ENCODE peak calls at places on chromosomes 11 and 22, in nine cellular contexts. F is upper lobe of left lung; X is HepG2; P is heart right ventricle; J is gastrocnemius medialis; R is left lung; C is pancreas; K is right lobe of liver; T is CD4-positive, alpha-beta T cell. L is an unnamed sample.

GRCh38 chr11:128802358-128802981 is 64.6 kb downstream of the KCNJ1 start:
- ATAC-seq in F (peak), X (peak), P (peak), J (no peak), R (peak), C (peak), K (peak), T (no peak), L (no peak)

GRCh38 chr22:42655693-42656092 is 6.5 kb upstream of the CYB5R3 start:
- ATAC-seq in F (no peak), X (peak), P (no peak), J (no peak), R (no peak), C (no peak), K (no peak), T (no peak), L (no peak)

GRCh38 chr11:116909245-116909644 is 71.8 kb upstream of the APOA1 start:
- ATAC-seq in F (no peak), X (no peak), P (no peak), J (no peak), R (no peak), C (no peak), K (no peak), T (no peak), L (no peak)

GRCh38 chr22:47474464-47474863 is 712.0 kb downstream of the TBC1D22A start:
- ATAC-seq in F (no peak), X (no peak), P (no peak), J (no peak), R (peak), C (no peak), K (no peak), T (no peak), L (no peak)

GRCh38 chr11:123304828-123305530 is 109.9 kb upstream of the CLMP start:
- ATAC-seq in F (no peak), X (peak), P (no peak), J (no peak), R (peak), C (no peak), K (no peak), T (no peak), L (no peak)

GRCh38 chr11:122215244-122215992 is 99.4 kb upstream of the BLID start:
- ATAC-seq in F (peak), X (peak), P (peak), J (peak), R (peak), C (peak), K (peak), T (no peak), L (peak)

GRCh38 chr22:20963201-20964052 is 3.6 kb upstream of the AIFM3 start:
- ATAC-seq in F (no peak), X (peak), P (no peak), J (no peak), R (no peak), C (no peak), K (no peak), T (no peak), L (no peak)

GRCh38 chr11:111512296-111513239 is at the start of gene BTG4:
- ATAC-seq in F (peak), X (peak), P (no peak), J (peak), R (peak), C (peak), K (peak), T (peak), L (peak)

GRCh38 chr11:47726878-47727514 is 11.8 kb upstream of the AGBL2 start:
- ATAC-seq in F (no peak), X (no peak), P (no peak), J (no peak), R (no peak), C (no peak), K (peak), T (no peak), L (no peak)

GRCh38 chr11:69644071-69644961 is 3.4 kb downstream of the CCND1 start:
- ATAC-seq in F (peak), X (peak), P (peak), J (no peak), R (peak), C (peak), K (peak), T (no peak), L (peak)

GRCh38 chr11:17986007-17986710 is 26.7 kb downstream of the SERGEF start:
- ATAC-seq in F (peak), X (peak), P (peak), J (peak), R (peak), C (peak), K (no peak), T (no peak), L (peak)

GRCh38 chr11:125062196-125062930 is 742 bp upstream of the SLC37A2 start:
- ATAC-seq in F (peak), X (peak), P (peak), J (no peak), R (peak), C (peak), K (peak), T (no peak), L (no peak)

GRCh38 chr11:110431212-110432073 is 1.7 kb downstream of the FDX1 start:
- ATAC-seq in F (no peak), X (no peak), P (no peak), J (no peak), R (no peak), C (peak), K (no peak), T (no peak), L (no peak)

GRCh38 chr11:70901951-70902521 is 350.3 kb downstream of the SHANK2 start:
- ATAC-seq in F (no peak), X (no peak), P (no peak), J (no peak), R (no peak), C (peak), K (no peak), T (no peak), L (peak)

GRCh38 chr11:19345519-19345847 is 104.7 kb upstream of the E2F8 start:
- ATAC-seq in F (peak), X (no peak), P (peak), J (peak), R (peak), C (peak), K (peak), T (no peak), L (peak)

GRCh38 chr11:84498016-84498415 is 1129.1 kb downstream of the DLG2 start:
- ATAC-seq in F (peak), X (no peak), P (no peak), J (no peak), R (peak), C (no peak), K (no peak), T (no peak), L (no peak)

GRCh38 chr22:24725736-24726135 is 48.8 kb downstream of the PIWIL3 start:
- ATAC-seq in F (no peak), X (no peak), P (no peak), J (no peak), R (no peak), C (no peak), K (no peak), T (no peak), L (no peak)
- H3K27ac ChIP-seq in F (no peak), X (no peak), P (no peak), J (no peak), R (no peak), C (no peak), K (no peak), T (no peak), L (no peak)

DNA sequence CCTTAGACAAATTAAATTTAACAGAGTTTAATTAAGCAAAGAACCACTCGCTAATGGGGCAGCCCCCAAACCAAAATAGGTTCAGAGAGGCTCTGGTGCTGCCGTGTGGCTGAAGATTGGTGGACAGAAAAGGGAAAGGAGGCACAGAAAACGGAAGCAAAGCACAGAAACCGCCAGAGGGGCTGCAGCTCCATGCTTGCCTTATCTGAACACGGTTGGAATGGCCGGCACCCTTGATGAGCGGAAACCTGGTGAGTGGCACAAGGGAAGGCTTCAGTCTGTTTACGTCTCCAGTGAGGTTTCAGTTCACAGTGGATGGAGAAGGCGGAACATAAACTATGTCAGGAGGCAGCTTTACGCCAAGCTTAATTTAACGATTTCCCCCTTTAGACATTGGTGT is 5.2 kb upstream of the PRR33 start:
- ATAC-seq in F (peak), X (no peak), P (no peak), J (no peak), R (no peak), C (no peak), K (no peak), T (no peak), L (no peak)
- TF ChIP-seq CTCF in F (no peak), X (no peak), P (no peak), J (no peak), R (no peak), C (no peak), K (no peak), T (no peak), L (no peak)

GRCh38 chr11:12125609-12126149 is 15.3 kb downstream of the MICAL2 start:
- ATAC-seq in F (no peak), X (no peak), P (no peak), J (no peak), R (peak), C (peak), K (no peak), T (no peak), L (no peak)
- H3K27ac ChIP-seq in F (peak), X (no peak), P (no peak), J (peak), R (peak), C (no peak), K (no peak), T (no peak), L (peak)

GRCh38 chr22:48782817-48783511 is 1044.7 kb downstream of the BRD1 start:
- ATAC-seq in F (no peak), X (peak), P (no peak), J (no peak), R (no peak), C (no peak), K (no peak), T (no peak), L (no peak)
- TF ChIP-seq CTCF in F (no peak), X (peak), P (no peak), J (no peak), R (no peak), C (no peak), K (peak), T (no peak), L (no peak)

GRCh38 chr22:27045103-27045940 is 387.9 kb downstream of the MIAT start:
- ATAC-seq in F (no peak), X (no peak), P (no peak), J (no peak), R (no peak), C (peak), K (no peak), T (no peak), L (no peak)

GRCh38 chr22:27046603-27047002 is 389.2 kb downstream of the MIAT start:
- ATAC-seq in F (no peak), X (no peak), P (no peak), J (no peak), R (no peak), C (no peak), K (no peak), T (no peak), L (no peak)

GRCh38 chr22:27043246-27043645 is 385.9 kb downstream of the MIAT start:
- ATAC-seq in F (no peak), X (no peak), P (no peak), J (no peak), R (no peak), C (no peak), K (no peak), T (no peak), L (no peak)

GRCh38 chr22:27046126-27046525 is 388.7 kb downstream of the MIAT start:
- ATAC-seq in F (no peak), X (no peak), P (no peak), J (no peak), R (no peak), C (peak), K (no peak), T (no peak), L (no peak)

GRCh38 chr22:27041745-27042144 is 384.4 kb downstream of the MIAT start:
- ATAC-seq in F (no peak), X (no peak), P (no peak), J (no peak), R (no peak), C (no peak), K (no peak), T (no peak), L (no peak)
- H3K27ac ChIP-seq in F (no peak), X (no peak), P (no peak), J (no peak), R (no peak), C (no peak), K (no peak), T (no peak), L (no peak)

GRCh38 chr11:108115495-108116140 is 5.7 kb upstream of the ACAT1 start:
- ATAC-seq in F (peak), X (peak), P (peak), J (peak), R (peak), C (peak), K (peak), T (no peak), L (peak)

GRCh38 chr11:108122166-108122628 is 830 bp downstream of the ACAT1 start:
- ATAC-seq in F (peak), X (peak), P (peak), J (peak), R (peak), C (peak), K (peak), T (no peak), L (peak)

GRCh38 chr11:108125126-108125525 is 3.8 kb downstream of the ACAT1 start:
- ATAC-seq in F (no peak), X (no peak), P (no peak), J (no peak), R (no peak), C (no peak), K (no peak), T (no peak), L (no peak)

GRCh38 chr11:108117746-108118371 is 3.5 kb upstream of the ACAT1 start:
- ATAC-seq in F (no peak), X (no peak), P (no peak), J (no peak), R (no peak), C (no peak), K (no peak), T (no peak), L (no peak)

GRCh38 chr11:108121274-108122155 is at the start of gene ACAT1:
- ATAC-seq in F (peak), X (peak), P (peak), J (peak), R (peak), C (peak), K (peak), T (peak), L (peak)
- TF ChIP-seq CTCF in F (peak), X (peak), P (peak), J (peak), R (peak), C (peak), K (no peak), T (no peak), L (no peak)

GRCh38 chr11:60059052-60059451 is 2.6 kb downstream of the MS4A3 start:
- ATAC-seq in F (no peak), X (no peak), P (no peak), J (no peak), R (no peak), C (no peak), K (no peak), T (no peak), L (no peak)

GRCh38 chr11:60065801-60066200 is 9.3 kb downstream of the MS4A3 start:
- ATAC-seq in F (no peak), X (no peak), P (no peak), J (no peak), R (no peak), C (no peak), K (no peak), T (no peak), L (no peak)

GRCh38 chr11:60069471-60069870 is 13.0 kb downstream of the MS4A3 start:
- ATAC-seq in F (no peak), X (no peak), P (no peak), J (no peak), R (no peak), C (no peak), K (no peak), T (no peak), L (no peak)

DNA sequence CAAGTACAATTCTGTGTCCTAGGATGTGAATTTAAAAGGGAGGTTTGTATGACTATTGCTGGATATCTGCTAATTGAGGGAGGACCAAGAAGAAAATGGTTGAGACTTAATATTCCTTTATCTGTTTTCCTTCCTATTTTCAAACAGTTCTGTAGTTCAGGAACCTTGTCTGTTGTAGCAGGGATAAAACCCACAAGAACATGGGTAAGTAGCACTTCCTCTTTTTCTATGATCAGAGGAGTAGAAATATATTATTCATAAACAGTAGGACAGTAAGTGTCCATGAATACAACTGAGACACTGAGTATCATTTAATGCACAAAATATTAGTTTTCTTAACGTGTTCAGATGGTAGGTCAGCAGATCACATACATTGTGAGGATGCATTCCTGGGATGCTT is 7.7 kb downstream of the MS4A3 start:
- ATAC-seq in F (no peak), X (no peak), P (no peak), J (no peak), R (no peak), C (no peak), K (no peak), T (no peak), L (no peak)
- H3K27ac ChIP-seq in F (no peak), X (no peak), P (no peak), J (no peak), R (no peak), C (no peak), K (no peak), T (no peak), L (no peak)

DNA sequence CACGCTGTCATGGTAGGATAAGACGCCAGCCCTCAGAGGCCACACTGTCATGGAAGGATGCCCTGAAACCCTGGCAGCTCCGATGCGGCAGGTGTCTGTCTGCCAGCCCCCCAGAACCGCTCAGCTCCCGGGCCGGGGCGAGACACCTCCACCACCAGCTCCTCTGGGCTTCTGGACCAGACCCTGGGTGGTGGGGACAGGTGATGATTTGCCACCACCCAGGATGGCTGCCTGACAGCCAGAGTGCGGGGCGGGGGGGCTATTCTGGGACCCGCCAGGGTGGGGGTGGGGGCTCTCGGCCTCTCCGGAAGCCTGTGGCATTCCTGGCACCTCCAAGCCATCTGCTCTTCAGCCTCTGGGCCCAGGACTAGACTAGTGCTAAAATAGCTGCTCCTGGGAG is 9.4 kb downstream of the PHLDA2 start:
- ATAC-seq in F (no peak), X (no peak), P (peak), J (no peak), R (no peak), C (no peak), K (no peak), T (no peak), L (no peak)
- TF ChIP-seq CTCF in F (no peak), X (no peak), P (no peak), J (no peak), R (no peak), C (no peak), K (no peak), T (no peak), L (no peak)

L was measured in gastroesophageal sphincter.